ENCODE peak calls at places on chromosomes 4 and X, in seven cellular contexts. J is activated naive CD4-positive, alpha-beta T cell treated with anti-CD3 and anti-CD28 coated beads, Interleukin-2, amount 50 U/mL, for 16 hours; T is fibroblast of lung; Z is astrocyte of the hippocampus; K is naive thymus-derived CD4-positive, alpha-beta T cell; Y is lower leg skin; B is T follicular helper cell. H is an unnamed sample.

GRCh38 chr4:2261110-2261852 is 628 bp downstream of the MXD4 start:
- DNase-seq in T (peak; percentile 33), Y (peak; percentile 87), B (peak; percentile 42), Z (peak; percentile 78), K (peak; percentile 58), J (peak; percentile 62), H (peak; percentile 61)

GRCh38 chrX:33109858-33110257 is 101.5 kb downstream of the DMD start:
- DNase-seq in B (no peak), K (no peak), J (no peak), T (no peak), Z (no peak), Y (no peak), H (no peak)

GRCh38 chr4:137200322-137200721 is 332.0 kb downstream of the PCDH18 start:
- DNase-seq in B (no peak), T (no peak), Y (no peak), K (no peak), J (no peak), Z (no peak), H (no peak)

GRCh38 chrX:134377537-134377936 is 82.4 kb upstream of the HPRT1 start:
- DNase-seq in Y (no peak), B (no peak), J (peak; percentile 10), T (peak; percentile 55), Z (peak; percentile 52), K (no peak), H (no peak)

GRCh38 chr4:153083447-153083921 is 120.8 kb upstream of the TRIM2 start:
- DNase-seq in T (peak; percentile 75), Y (peak; percentile 83), J (peak; percentile 48), Z (peak; percentile 93), K (peak; percentile 50), B (peak; percentile 15), H (peak; percentile 52)

GRCh38 chr4:95761441-95761840 is 78.5 kb upstream of the PDHA2 start:
- DNase-seq in Z (peak; percentile 17), J (no peak), T (peak; percentile 65), B (no peak), K (no peak), Y (no peak), H (no peak)

GRCh38 chr4:124958812-124959211 is 246.3 kb upstream of the ANKRD50 start:
- DNase-seq in Z (no peak), J (no peak), K (no peak), B (no peak), T (no peak), Y (no peak), H (no peak)

GRCh38 chrX:40415675-40416074 is 165.1 kb upstream of the ATP6AP2 start:
- DNase-seq in B (no peak), K (no peak), J (no peak), Y (peak; percentile 37), T (no peak), Z (peak; percentile 58), H (no peak)

GRCh38 chrX:47574096-47574553 is 8.1 kb upstream of the TIMP1 start:
- DNase-seq in Y (no peak), B (no peak), T (no peak), Z (no peak), K (no peak), J (no peak), H (no peak)

GRCh38 chr4:62431513-62431912 is 1231.4 kb downstream of the ADGRL3 start:
- DNase-seq in B (no peak), Z (no peak), T (no peak), K (no peak), J (no peak), Y (no peak), H (no peak)

GRCh38 chr4:176988226-176988625 is 195.5 kb upstream of the VEGFC start:
- DNase-seq in K (no peak), Z (peak; percentile 71), B (no peak), T (peak; percentile 94), J (no peak), Y (no peak), H (no peak)

GRCh38 chrX:10444204-10444603 is 176.2 kb downstream of the MID1 start:
- DNase-seq in B (no peak), Z (no peak), T (no peak), K (no peak), J (no peak), Y (no peak), H (no peak)

GRCh38 chrX:107706309-107706708 is 69.3 kb downstream of the TSC22D3 start:
- DNase-seq in Y (peak; percentile 56), B (no peak), J (no peak), K (no peak), Z (no peak), T (no peak), H (no peak)

GRCh38 chrX:47093248-47093647 is 15.0 kb downstream of the RGN start:
- DNase-seq in J (no peak), Z (peak; percentile 41), B (no peak), Y (no peak), K (peak; percentile 19), T (peak; percentile 24), H (peak; percentile 12)

GRCh38 chrX:23598561-23598960 is 68.7 kb upstream of the PRDX4 start:
- DNase-seq in T (no peak), B (no peak), J (no peak), K (no peak), Z (no peak), Y (no peak), H (no peak)

GRCh38 chr4:87461281-87461700 is 38.9 kb downstream of the NUDT9 start:
- DNase-seq in B (no peak), K (no peak), Y (no peak), J (no peak), T (peak; percentile 51), Z (no peak), H (no peak)

GRCh38 chr4:45578874-45579273 is 545.0 kb downstream of the GABRG1 start:
- DNase-seq in Z (no peak), Y (no peak), J (no peak), K (no peak), B (no peak), T (no peak), H (no peak)

GRCh38 chr4:125432078-125432477 is 117.3 kb downstream of the FAT4 start:
- DNase-seq in K (no peak), B (no peak), Y (no peak), T (peak; percentile 49), Z (peak; percentile 5), J (no peak), H (no peak)

GRCh38 chr4:7700665-7701064 is 239.0 kb downstream of the AFAP1 start:
- DNase-seq in J (no peak), K (no peak), Z (no peak), B (no peak), Y (no peak), T (no peak), H (no peak)

GRCh38 chr4:112633477-112634235 is 3.1 kb downstream of the ZGRF1 start:
- DNase-seq in K (peak; percentile 35), Z (peak; percentile 58), B (no peak), Y (no peak), J (no peak), T (peak; percentile 23), H (peak; percentile 32)

GRCh38 chr4:5971077-5971447 is 47.2 kb downstream of the C4orf50 start:
- DNase-seq in Y (peak; percentile 69), B (no peak), J (no peak), T (no peak), K (no peak), Z (no peak), H (no peak)

GRCh38 chrX:153944140-153944799 is at the start of gene RENBP:
- DNase-seq in K (no peak), J (peak; percentile 53), B (peak; percentile 31), Y (peak; percentile 94), T (no peak), Z (no peak), H (peak; percentile 42)

GRCh38 chr4:4362991-4363697 is 23.8 kb upstream of the NSG1 start:
- DNase-seq in J (no peak), B (no peak), T (no peak), Y (no peak), Z (peak; percentile 33), K (no peak), H (no peak)

GRCh38 chr4:156766846-156767245 is 204.8 kb downstream of the PDGFC start:
- DNase-seq in K (no peak), B (no peak), Z (no peak), J (no peak), T (peak; percentile 57), Y (no peak), H (no peak)

GRCh38 chrX:5829469-5829868 is 399.2 kb downstream of the NLGN4X start:
- DNase-seq in Y (no peak), K (no peak), T (no peak), J (no peak), B (no peak), Z (no peak), H (no peak)

GRCh38 chr4:26141916-26142638 is 178.7 kb upstream of the RBPJ start:
- DNase-seq in J (no peak), T (peak; percentile 28), K (no peak), Y (peak; percentile 88), B (no peak), Z (peak; percentile 28), H (no peak)

GRCh38 chrX:49041683-49042529 is 1.3 kb downstream of the TFE3 start:
- DNase-seq in Y (no peak), T (peak; percentile 69), Z (peak; percentile 45), K (no peak), B (no peak), J (no peak), H (no peak)

GRCh38 chrX:37958493-37959211 is 47.7 kb upstream of the SYTL5 start:
- DNase-seq in Y (no peak), B (no peak), T (peak; percentile 52), K (no peak), J (no peak), Z (peak; percentile 59), H (no peak)

GRCh38 chrX:19017271-19017670 is 33.4 kb upstream of the PHKA2 start:
- DNase-seq in B (no peak), K (no peak), T (peak; percentile 7), J (no peak), Y (no peak), Z (peak; percentile 21), H (no peak)